ENCODE peak calls at places on chromosomes 1 and 21, in four cellular contexts. M is lower leg skin, T is sigmoid colon, L is fibroblast of lung. Y is an unnamed sample.
A peak's percentile ranks its signal among the peaks of the same experiment; 100 is the strongest.

GRCh38 chr21:16587141-16587570 is 857.4 kb downstream of the USP25 start:
- DNase-seq in M (no peak), L (peak; percentile 82), T (peak; percentile 69), Y (no peak)

GRCh38 chr1:46520063-46520911 is 30.7 kb downstream of the DMBX1 start:
- DNase-seq in M (no peak), T (no peak), L (peak; percentile 90), Y (no peak)

GRCh38 chr1:11059990-11060948 is at the start of gene SRM:
- DNase-seq in T (peak; percentile 94), L (peak; percentile 86), M (peak; percentile 97), Y (no peak)

GRCh38 chr1:155043259-155043658 is 7.9 kb upstream of the ADAM15 start:
- DNase-seq in M (no peak), L (no peak), T (no peak), Y (no peak)

GRCh38 chr1:32742956-32743355 is 40.4 kb upstream of the SYNC start:
- DNase-seq in L (no peak), T (no peak), M (no peak), Y (no peak)

GRCh38 chr1:218463194-218464156 is 118.3 kb downstream of the TGFB2 start:
- DNase-seq in L (peak; percentile 84), T (peak; percentile 81), M (peak; percentile 91), Y (no peak)

GRCh38 chr21:44836666-44837471 is 19.0 kb upstream of the SUMO3 start:
- DNase-seq in T (no peak), L (no peak), M (no peak), Y (no peak)

GRCh38 chr1:200670215-200671118 is 760 bp upstream of the DDX59 start:
- DNase-seq in T (no peak), M (no peak), L (peak; percentile 73), Y (no peak)

GRCh38 chr1:101308001-101308659 is 71.3 kb downstream of the S1PR1 start:
- DNase-seq in T (no peak), M (no peak), L (no peak), Y (no peak)

GRCh38 chr1:166032901-166033371 is 133.9 kb downstream of the FAM78B start:
- DNase-seq in T (no peak), L (no peak), M (peak; percentile 70), Y (no peak)

GRCh38 chr21:28436286-28436932 is 556.3 kb downstream of the LTN1 start:
- DNase-seq in M (no peak), T (no peak), L (peak; percentile 77), Y (peak; percentile 87)

GRCh38 chr1:53465023-53465957 is 6.1 kb downstream of the DMRTB1 start:
- DNase-seq in T (no peak), L (no peak), M (peak; percentile 54), Y (no peak)

GRCh38 chr1:233087001-233087881 is 136.8 kb downstream of the NTPCR start:
- DNase-seq in T (no peak), L (no peak), M (no peak), Y (no peak)

GRCh38 chr1:202105571-202106339 is 17.0 kb upstream of the GPR37L1 start:
- DNase-seq in T (no peak), M (no peak), L (peak; percentile 83), Y (no peak)

GRCh38 chr1:203499643-203500278 is 5.8 kb downstream of the OPTC start:
- DNase-seq in T (no peak), M (no peak), L (no peak), Y (no peak)

GRCh38 chr1:25243907-25244306 is 3.3 kb downstream of the RSRP1 start:
- DNase-seq in M (no peak), T (no peak), L (no peak), Y (no peak)

GRCh38 chr1:183609313-183609712 is 19.1 kb upstream of the NCF2 start:
- DNase-seq in M (peak; percentile 90), L (peak; percentile 65), T (peak; percentile 79), Y (no peak)

GRCh38 chr1:151539321-151540020 is 638 bp upstream of the TUFT1 start:
- DNase-seq in M (peak; percentile 93), T (peak; percentile 90), L (peak; percentile 98), Y (peak; percentile 92)

GRCh38 chr1:10721381-10722321 is 74.8 kb downstream of the CASZ1 start:
- DNase-seq in L (no peak), T (no peak), M (no peak), Y (no peak)

GRCh38 chr1:59199734-59200376 is 97.0 kb upstream of the FGGY start:
- DNase-seq in M (no peak), T (no peak), L (no peak), Y (no peak)

GRCh38 chr21:28442624-28443023 is 550.1 kb downstream of the LTN1 start:
- DNase-seq in M (no peak), L (peak; percentile 72), T (no peak), Y (peak; percentile 77)

GRCh38 chr1:41915786-41916571 is 2.7 kb downstream of the HIVEP3 start:
- DNase-seq in L (no peak), T (no peak), M (no peak), Y (no peak)

GRCh38 chr1:154567386-154568164 is at the start of gene CHRNB2:
- DNase-seq in T (peak; percentile 70), L (peak; percentile 33), M (peak; percentile 89), Y (no peak)

GRCh38 chr1:145879775-145880174 is 5.9 kb downstream of the ANKRD35 start:
- DNase-seq in M (no peak), L (no peak), T (no peak), Y (no peak)

GRCh38 chr1:236691348-236691747 is 5.0 kb downstream of the ACTN2 start:
- DNase-seq in L (no peak), T (no peak), M (no peak), Y (no peak)
- H3K4me3 ChIP-seq in L (no peak overlapping the region), T (no peak overlapping the region), M (no peak overlapping the region), Y (no peak overlapping the region)

GRCh38 chr1:36515315-36516138 is 32.8 kb upstream of the CSF3R start:
- DNase-seq in T (peak; percentile 42), M (peak; percentile 79), L (no peak), Y (no peak)
- TF ChIP-seq CTCF in T (no peak), M (no peak), L (no peak), Y (no peak)

DNA sequence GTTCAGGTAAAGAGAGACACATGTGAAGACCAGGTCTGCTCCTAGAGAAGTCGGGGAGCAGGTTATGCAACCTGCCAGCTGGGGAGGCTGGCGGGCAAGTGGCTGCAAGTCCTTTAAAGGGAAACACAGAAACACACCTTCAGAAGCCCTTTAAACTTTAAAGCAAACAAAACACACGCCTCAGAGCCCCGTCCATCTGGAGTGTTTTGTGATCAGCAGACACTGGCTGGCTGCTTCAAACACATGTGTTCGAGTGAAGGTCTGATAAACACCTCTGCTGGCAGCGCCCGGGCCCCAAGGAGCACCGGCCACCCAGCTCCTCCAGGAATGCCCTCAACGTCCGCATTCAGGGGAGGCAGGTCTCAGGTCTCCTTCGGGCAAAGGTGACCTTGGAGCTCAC is 15.2 kb downstream of the RIPK4 start:
- DNase-seq in L (no peak), M (no peak), T (no peak), Y (no peak)
- H3K4me3 ChIP-seq in L (no peak overlapping the region), M (no peak overlapping the region), T (no peak overlapping the region), Y (no peak overlapping the region)

GRCh38 chr21:38879912-38880577 is 74.3 kb downstream of the ETS2 start:
- DNase-seq in M (no peak), L (no peak), T (no peak), Y (no peak)

GRCh38 chr21:38878394-38879179 is 72.9 kb downstream of the ETS2 start:
- DNase-seq in M (no peak), T (no peak), L (no peak), Y (no peak)

GRCh38 chr21:38881041-38881570 is 75.4 kb downstream of the ETS2 start:
- DNase-seq in T (no peak), M (no peak), L (no peak), Y (no peak)

GRCh38 chr21:38883142-38883541 is 77.4 kb downstream of the ETS2 start:
- DNase-seq in L (no peak), M (no peak), T (no peak), Y (no peak)

DNA sequence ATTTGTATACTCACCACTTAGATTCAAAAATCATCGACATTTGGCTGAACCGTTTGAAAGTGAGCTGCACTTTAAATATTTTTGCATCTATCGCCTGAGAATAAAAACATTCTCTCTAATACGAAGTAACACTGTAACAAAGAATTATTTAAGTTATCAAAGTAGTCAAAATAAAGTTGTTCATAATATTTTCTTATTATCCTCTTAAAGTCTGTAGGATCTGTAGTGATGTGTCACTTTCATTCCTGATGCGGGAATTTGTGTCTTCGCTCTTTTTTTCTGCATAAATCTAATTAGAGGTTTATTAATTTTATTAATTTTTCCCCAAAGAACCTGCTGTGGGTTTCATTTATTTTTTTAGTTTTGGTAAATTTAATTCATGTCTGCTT is 74.8 kb downstream of the ETS2 start:
- DNase-seq in L (no peak), T (no peak), M (no peak), Y (no peak)
- TF ChIP-seq CTCF in L (no peak), T (no peak), M (no peak), Y (no peak)

GRCh38 chr1:115099693-115100050 is 10.4 kb upstream of the TSPAN2 start:
- DNase-seq in M (no peak), T (no peak), L (peak; percentile 50), Y (no peak)

GRCh38 chr1:115098979-115099692 is 9.8 kb upstream of the TSPAN2 start:
- DNase-seq in T (peak; percentile 83), M (no peak), L (peak; percentile 75), Y (no peak)
- H3K4me3 ChIP-seq in T (peak overlapping the region; percentile 11), M (no peak overlapping the region), L (peak overlapping the region; percentile 14), Y (no peak overlapping the region)

GRCh38 chr1:180027949-180028445 is 73.4 kb downstream of the CEP350 start:
- DNase-seq in M (no peak), T (no peak), L (peak; percentile 82), Y (no peak)

GRCh38 chr1:180033387-180033786 is 78.8 kb downstream of the CEP350 start:
- DNase-seq in L (no peak), T (no peak), M (no peak), Y (no peak)

GRCh38 chr1:180026556-180026955 is 71.9 kb downstream of the CEP350 start:
- DNase-seq in T (no peak), M (no peak), L (peak; percentile 60), Y (no peak)

GRCh38 chr1:180029524-180030130 is 75.0 kb downstream of the CEP350 start:
- DNase-seq in T (no peak), L (no peak), M (no peak), Y (no peak)

DNA sequence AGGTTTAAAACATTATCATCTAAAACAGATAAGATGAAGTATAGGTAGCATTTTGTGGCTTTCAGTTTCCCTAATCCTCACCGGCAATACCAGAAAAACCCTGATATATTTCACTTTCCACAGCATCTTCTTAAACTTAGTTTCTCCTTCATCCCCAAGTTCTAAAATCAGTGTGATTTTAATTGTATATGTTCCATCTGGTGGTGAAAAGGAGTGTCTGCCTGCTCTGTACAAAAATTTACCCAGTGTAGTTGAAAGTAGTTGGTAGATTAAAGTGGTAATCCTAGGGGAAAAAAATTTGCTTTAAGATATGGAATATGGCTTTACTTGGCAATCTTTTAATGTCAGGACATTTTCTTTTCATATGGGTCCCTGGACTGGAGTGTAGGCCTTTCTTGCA is 74.3 kb downstream of the CEP350 start:
- DNase-seq in M (no peak), L (no peak), T (no peak), Y (no peak)
- TF ChIP-seq CTCF in M (no peak), L (peak; percentile 23), T (no peak), Y (no peak)